ENCODE peak calls at places on chromosomes 5 and 9, in six cellular contexts. K is A549, J is WTC11, R is endothelial cell of umbilical vein, A is HepG2, Q is H1. T is an unnamed sample.
A peak's percentile ranks its signal among the peaks of the same experiment; 100 is the strongest.

GRCh38 chr5:132469380-132470372 is 20.9 kb downstream of the IRF1 start:
- DNase-seq in K (no peak), J (no peak), R (no peak), A (peak; percentile 60), Q (no peak), T (no peak)

GRCh38 chr5:19179561-19179960 is 808.4 kb downstream of the CDH18 start:
- DNase-seq in K (no peak), J (no peak), R (no peak), A (no peak), Q (no peak), T (no peak)

GRCh38 chr9:8235489-8235888 is 435.9 kb upstream of the DMAC1 start:
- DNase-seq in K (no peak), J (no peak), R (no peak), A (no peak), Q (no peak), T (no peak)

GRCh38 chr5:5421961-5422818 is at the start of gene ICE1:
- DNase-seq in K (peak; percentile 99), J (peak; percentile 97), R (peak; percentile 97), A (peak; percentile 97), Q (peak; percentile 95), T (peak; percentile 99)

GRCh38 chr5:132557425-132557805 is 638 bp downstream of the RAD50 start:
- DNase-seq in K (peak; percentile 80), J (peak; percentile 33), R (peak; percentile 48), A (peak; percentile 82), Q (no peak), T (peak; percentile 67)

GRCh38 chr5:100157066-100157465 is 378.1 kb upstream of the FAM174A start:
- DNase-seq in K (no peak), J (no peak), R (no peak), A (no peak), Q (no peak), T (no peak)

GRCh38 chr9:91419222-91420191 is 4.1 kb downstream of the NFIL3 start:
- DNase-seq in K (peak; percentile 81), J (no peak), R (peak; percentile 75), A (peak; percentile 92), Q (no peak), T (no peak)

GRCh38 chr5:126846756-126847155 is 69.8 kb downstream of the LMNB1 start:
- DNase-seq in K (no peak), J (no peak), R (no peak), A (no peak), Q (no peak), T (peak; percentile 16)

GRCh38 chr5:35924950-35925722 is 13.3 kb downstream of the CAPSL start:
- DNase-seq in K (peak; percentile 60), J (peak; percentile 77), R (peak; percentile 51), A (no peak), Q (peak; percentile 79), T (peak; percentile 36)

GRCh38 chr5:14445581-14446290 is 135.9 kb upstream of the OTULINL start:
- DNase-seq in K (no peak), J (peak; percentile 56), R (peak; percentile 87), A (no peak), Q (no peak), T (no peak)

GRCh38 chr5:14752497-14753071 is 88.1 kb downstream of the OTULIN start:
- DNase-seq in K (no peak), J (no peak), R (no peak), A (peak; percentile 36), Q (no peak), T (no peak)

GRCh38 chr5:97101189-97101910 is 41.1 kb downstream of the LIX1 start:
- DNase-seq in K (no peak), J (no peak), R (no peak), A (no peak), Q (no peak), T (no peak)

GRCh38 chr9:112544477-112544876 is 57.9 kb downstream of the KIAA1958 start:
- DNase-seq in K (no peak), J (no peak), R (peak; percentile 55), A (no peak), Q (no peak), T (peak; percentile 51)

GRCh38 chr5:91378683-91379601 is 4.2 kb downstream of the ARRDC3 start:
- DNase-seq in K (no peak), J (no peak), R (peak; percentile 44), A (no peak), Q (no peak), T (no peak)

GRCh38 chr5:124605516-124605915 is 140.9 kb downstream of the ZNF608 start:
- DNase-seq in K (no peak), J (no peak), R (peak; percentile 97), A (peak; percentile 90), Q (no peak), T (no peak)

GRCh38 chr5:1246711-1247431 is 21.7 kb downstream of the SLC6A18 start:
- DNase-seq in K (peak; percentile 49), J (peak; percentile 85), R (peak; percentile 24), A (peak; percentile 45), Q (peak; percentile 91), T (peak; percentile 68)

GRCh38 chr5:72556351-72557146 is 49.3 kb upstream of the ZNF366 start:
- DNase-seq in K (peak; percentile 72), J (peak; percentile 87), R (peak; percentile 85), A (peak; percentile 43), Q (peak; percentile 89), T (no peak)

GRCh38 chr9:94981661-94982060 is 255.2 kb downstream of the AOPEP start:
- DNase-seq in K (no peak), J (no peak), R (no peak), A (no peak), Q (no peak), T (no peak)

GRCh38 chr5:1468247-1468612 is 23.0 kb upstream of the SLC6A3 start:
- DNase-seq in K (no peak), J (peak; percentile 80), R (no peak), A (peak; percentile 27), Q (peak; percentile 78), T (peak; percentile 55)

GRCh38 chr5:42854795-42855194 is 43.1 kb upstream of the SELENOP start:
- DNase-seq in K (peak; percentile 6), J (no peak), R (no peak), A (peak; percentile 77), Q (no peak), T (no peak)

GRCh38 chr5:135110941-135111596 is 77.0 kb upstream of the PITX1 start:
- DNase-seq in K (no peak), J (no peak), R (no peak), A (no peak), Q (no peak), T (no peak)

GRCh38 chr5:83482961-83483360 is 11.4 kb downstream of the VCAN start:
- DNase-seq in K (no peak), J (no peak), R (no peak), A (no peak), Q (no peak), T (no peak)

GRCh38 chr9:125494555-125494920 is 212.5 kb downstream of the MAPKAP1 start:
- DNase-seq in K (no peak), J (no peak), R (no peak), A (no peak), Q (no peak), T (no peak)

GRCh38 chr9:137670391-137671195 is 51.8 kb downstream of the EHMT1 start:
- DNase-seq in K (no peak), J (peak; percentile 49), R (no peak), A (peak; percentile 85), Q (peak; percentile 69), T (peak; percentile 65)

GRCh38 chr5:45542421-45542820 is 153.8 kb downstream of the HCN1 start:
- DNase-seq in K (no peak), J (no peak), R (no peak), A (no peak), Q (no peak), T (no peak)

GRCh38 chr5:160378325-160378724 is 7.9 kb upstream of the C1QTNF2 start:
- DNase-seq in K (no peak), J (no peak), R (no peak), A (no peak), Q (no peak), T (no peak)

DNA sequence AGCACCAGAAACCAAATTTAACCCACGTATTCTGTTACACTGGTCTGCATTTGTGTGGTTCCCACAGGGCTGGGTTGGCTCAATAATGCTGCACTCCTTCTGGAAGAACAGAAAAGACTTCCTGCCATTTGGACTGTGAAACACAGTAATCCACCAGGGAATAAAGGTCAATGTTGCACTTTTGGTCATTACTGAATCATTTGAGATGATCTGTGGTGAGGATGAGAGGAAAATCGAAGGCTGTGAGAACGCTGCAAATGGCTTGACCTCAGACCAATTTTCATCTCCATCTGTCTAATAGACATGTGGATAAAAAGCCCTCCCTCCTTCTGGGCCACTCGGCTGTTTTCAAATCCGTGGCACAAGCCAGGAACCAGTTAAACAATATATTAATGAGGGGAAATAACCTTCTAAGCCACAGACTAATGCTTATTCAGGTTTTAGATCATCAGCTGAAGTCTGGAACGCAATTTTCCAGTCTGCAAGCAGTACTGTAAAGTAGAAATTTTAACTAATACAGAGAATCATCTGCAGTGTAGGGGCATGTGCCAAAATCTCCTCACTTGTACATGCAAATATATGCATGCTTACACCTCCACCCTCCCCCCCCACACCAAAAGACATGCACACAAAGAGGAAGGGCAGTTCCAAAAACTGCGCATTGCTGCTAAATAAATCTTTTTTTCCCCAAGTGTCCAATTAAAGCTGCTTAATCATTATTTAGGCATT is 20.2 kb downstream of the TLE1 start:
- DNase-seq in K (no peak), J (no peak), R (no peak), A (no peak), Q (no peak), T (no peak)
- TF ChIP-seq JUN in K (no peak), J (no peak), R (no peak), A (no peak), Q (no peak), T (no peak)

GRCh38 chr9:129220771-129221170 is 42.7 kb upstream of the IER5L start:
- DNase-seq in K (no peak), J (no peak), R (no peak), A (no peak), Q (no peak), T (no peak)
- TF ChIP-seq JUN in K (no peak), J (no peak), R (no peak), A (no peak), Q (no peak), T (no peak)

DNA sequence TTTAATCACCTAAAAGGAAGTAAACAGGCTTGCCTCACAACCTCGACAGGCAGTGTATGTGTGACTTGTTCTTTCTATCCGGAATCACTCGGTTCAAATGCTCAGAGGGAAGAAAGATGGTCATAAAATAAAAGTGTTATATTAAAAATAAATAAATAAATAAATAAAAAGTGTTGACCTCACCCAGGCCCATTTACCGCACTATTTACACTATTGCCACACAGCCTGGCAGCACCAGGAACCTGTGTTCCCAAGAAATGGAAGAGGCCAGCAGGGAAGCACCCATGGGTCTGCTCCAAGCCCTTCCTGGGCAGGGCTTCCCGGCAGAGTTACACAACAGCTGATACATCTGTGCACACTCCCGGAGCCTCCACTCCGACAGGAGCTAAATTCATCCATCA is 127.9 kb downstream of the EFNA5 start:
- DNase-seq in K (peak; percentile 95), J (no peak), R (peak; percentile 76), A (peak; percentile 2), Q (no peak), T (no peak)
- TF ChIP-seq JUN in K (peak; percentile 79), J (no peak), R (no peak), A (no peak), Q (no peak), T (no peak)

DNA sequence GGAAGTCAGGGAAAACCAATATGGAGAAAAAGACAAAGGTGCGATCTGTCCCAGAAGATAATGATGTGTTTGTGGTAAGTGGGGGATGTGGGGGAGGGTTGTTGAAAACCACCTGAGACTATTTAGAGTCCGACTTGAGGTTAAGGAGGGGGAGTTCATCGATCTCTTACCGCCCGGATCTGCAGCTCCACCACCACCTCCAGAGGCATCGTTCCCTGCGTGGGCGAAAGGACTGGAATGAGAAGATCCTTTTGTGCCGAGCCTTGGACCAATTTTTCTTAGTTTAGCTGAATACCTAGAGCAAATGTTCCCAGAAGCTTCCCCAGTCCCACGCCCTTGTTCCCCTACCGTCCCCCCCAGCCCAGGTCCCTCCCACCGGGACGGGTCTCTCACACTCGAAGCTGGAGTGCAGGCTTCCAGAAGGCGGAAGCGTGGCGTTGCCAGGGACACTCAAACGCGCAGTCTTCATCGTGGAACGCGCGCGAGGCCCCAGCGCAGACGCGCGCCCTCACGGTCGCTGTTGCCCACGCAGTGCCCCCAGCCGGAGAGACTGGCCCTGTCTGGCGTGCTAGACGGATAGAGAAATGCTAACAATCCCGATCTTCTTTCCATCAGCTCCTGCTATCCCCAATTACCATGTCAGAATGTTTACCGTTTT is at the start of gene SPATA6L:
- DNase-seq in K (peak; percentile 63), J (peak; percentile 34), R (peak; percentile 71), A (peak; percentile 11), Q (peak; percentile 52), T (no peak)
- TF ChIP-seq JUN in K (no peak), J (no peak), R (no peak), A (no peak), Q (no peak), T (no peak)